ENCODE peak calls at places on chromosomes 2 and 18, in four cellular contexts. W is SJSA1, V is IMR-90, N is fibroblast of lung. P is an unnamed sample.

GRCh38 chr18:58438161-58438983 is 190.5 kb downstream of the ALPK2 start:
- DNase-seq in N (peak; percentile 34), W (peak; percentile 57), V (peak; percentile 41), P (no peak)

GRCh38 chr2:20626698-20627471 is 24.0 kb downstream of the HS1BP3 start:
- DNase-seq in N (no peak), W (no peak), V (no peak), P (peak; percentile 62)

GRCh38 chr18:50190926-50191325 is 4.0 kb downstream of the MYO5B start:
- DNase-seq in W (no peak), N (peak; percentile 6), V (no peak), P (no peak)

GRCh38 chr2:241198381-241199282 is 10.2 kb downstream of the ANO7 start:
- DNase-seq in N (no peak), V (no peak), W (no peak), P (peak; percentile 73)

GRCh38 chr2:197606180-197606579 is 69.2 kb downstream of the RFTN2 start:
- DNase-seq in V (no peak), N (no peak), W (no peak), P (no peak)

GRCh38 chr18:79952457-79952995 is 1.1 kb upstream of the SLC66A2 start:
- DNase-seq in W (no peak), N (no peak), V (no peak), P (no peak)

GRCh38 chr2:234003972-234004617 is 46.4 kb upstream of the SPP2 start:
- DNase-seq in W (peak; percentile 79), V (peak; percentile 95), N (peak; percentile 98), P (peak; percentile 76)

GRCh38 chr2:63663013-63663864 is 74.5 kb downstream of the MDH1 start:
- DNase-seq in W (no peak), N (peak; percentile 26), V (peak; percentile 28), P (no peak)

GRCh38 chr2:46481541-46482193 is 2.3 kb downstream of the TMEM247 start:
- DNase-seq in N (peak; percentile 90), W (no peak), V (peak; percentile 94), P (no peak)

GRCh38 chr2:238106698-238107524 is 6.8 kb downstream of the ESPNL start:
- DNase-seq in V (no peak), N (no peak), W (no peak), P (peak; percentile 49)

GRCh38 chr18:3256693-3257626 is 5.0 kb upstream of the MYL12B start:
- DNase-seq in N (peak; percentile 79), V (peak; percentile 91), W (peak; percentile 80), P (no peak)

DNA sequence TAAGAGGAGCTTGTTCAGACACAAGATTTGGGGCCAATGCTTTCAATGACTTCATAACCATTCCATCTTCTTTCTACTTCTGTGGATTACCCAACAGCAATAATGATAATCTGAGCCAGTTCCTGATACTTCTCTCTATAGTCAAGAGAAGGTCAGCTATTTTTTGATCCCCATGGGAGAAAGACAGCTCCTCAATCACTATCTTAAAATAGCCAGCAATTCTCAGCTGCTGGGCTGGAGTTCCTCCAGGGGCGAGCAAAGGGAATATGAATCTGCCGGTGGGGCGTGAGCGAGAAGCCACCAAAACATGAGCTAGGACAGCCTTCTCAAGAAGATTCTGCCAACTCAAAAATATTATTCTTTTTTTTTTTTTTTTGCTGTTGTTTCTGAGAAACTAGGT is at the start of gene TMEM182:
- DNase-seq in N (no peak), V (no peak), W (no peak), P (peak; percentile 48)
- H3K4me3 ChIP-seq in N (no peak within 1 kb of the TSS), V (no peak within 1 kb of the TSS), W (no peak within 1 kb of the TSS), P (no peak within 1 kb of the TSS)

DNA sequence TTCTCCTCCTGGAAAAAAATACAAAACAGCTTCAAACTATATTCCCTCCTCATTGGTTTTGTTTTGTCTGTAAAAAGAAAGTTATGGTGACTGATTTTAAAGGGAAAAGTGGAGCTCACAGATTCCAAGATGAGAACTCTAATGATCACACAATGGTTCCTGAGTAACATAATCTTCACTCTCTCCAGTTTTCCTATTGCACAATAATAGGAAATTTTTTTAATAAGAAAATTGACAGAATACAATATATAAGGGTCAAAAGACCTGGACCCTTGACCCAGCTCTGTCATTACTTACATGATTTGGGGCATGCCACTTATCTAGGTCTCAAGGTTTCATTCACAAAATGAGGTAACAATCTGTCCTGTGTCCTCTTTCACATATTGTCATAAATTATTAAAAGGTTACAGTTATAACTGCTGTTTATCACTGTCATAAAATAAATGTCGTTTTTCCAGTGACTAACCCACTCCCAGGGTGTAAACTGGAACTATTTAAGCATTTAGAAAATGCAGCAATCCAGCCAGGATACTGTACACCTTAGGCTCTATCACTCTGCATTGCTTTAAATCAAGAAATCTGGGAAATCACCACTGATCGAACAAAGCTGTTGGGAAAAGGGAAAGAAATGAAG is 4.1 kb downstream of the MGAT4A start:
- DNase-seq in V (no peak), W (no peak), N (no peak), P (no peak)
- H3K27ac ChIP-seq in V (no peak overlapping the region), W (no peak overlapping the region), N (no peak overlapping the region), P (no peak overlapping the region)

DNA sequence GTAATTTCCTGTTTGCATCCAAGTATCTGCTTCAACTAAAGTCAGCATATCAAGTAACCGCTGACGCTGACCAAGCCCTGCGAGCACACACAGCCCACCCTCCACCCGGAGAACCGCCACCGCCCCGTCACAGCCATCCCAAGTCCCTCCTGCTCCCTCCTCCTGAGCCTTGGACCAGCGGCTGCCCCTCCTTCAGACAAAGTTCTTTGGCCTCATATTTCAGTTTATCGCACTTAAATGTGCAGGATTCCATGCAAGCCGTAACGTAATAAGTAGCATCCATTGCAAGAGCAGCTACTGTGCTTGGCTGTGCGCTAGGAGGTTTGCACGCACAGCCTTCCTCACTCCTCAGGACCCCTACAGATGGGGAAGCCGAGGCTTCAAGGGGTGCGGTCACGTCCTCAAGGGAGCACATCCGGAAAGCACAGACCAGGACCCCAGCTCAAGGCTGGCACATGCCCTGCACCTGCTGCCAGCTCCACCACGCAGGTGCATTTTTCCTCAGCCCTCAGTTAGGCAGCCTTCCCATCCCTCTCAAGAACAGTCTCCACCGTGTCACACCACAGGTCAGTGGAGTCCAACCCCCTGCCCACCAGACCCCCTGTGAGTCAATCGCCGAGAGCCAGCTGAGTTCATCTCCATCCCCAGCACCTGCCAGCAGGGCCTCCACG is 17.1 kb downstream of the PXDN start:
- DNase-seq in N (no peak), W (no peak), V (peak; percentile 83), P (peak; percentile 70)
- H3K4me1 ChIP-seq in N (peaks cover 40% of the 10 kb centered on the region), W (peaks cover 71% of the 10 kb centered on the region), V (peaks cover 37% of the 10 kb centered on the region), P (peaks cover 6% of the 10 kb centered on the region)

GRCh38 chr2:27041708-27042107 is 8.9 kb downstream of the TMEM214 start:
- DNase-seq in N (peak; percentile 50), V (no peak), W (peak; percentile 89), P (no peak)
- H3K4me3 ChIP-seq in N (no peak overlapping the region), V (no peak overlapping the region), W (no peak overlapping the region), P (no peak overlapping the region)

GRCh38 chr2:229339613-229340012 is 68.5 kb upstream of the PID1 start:
- DNase-seq in W (no peak), N (peak; percentile 41), V (no peak), P (no peak)
- H3K27ac ChIP-seq in W (no peak overlapping the region), N (peak overlapping the region; percentile 39), V (no peak overlapping the region), P (no peak overlapping the region)

GRCh38 chr18:48841381-48842258 is 109.1 kb downstream of the SMAD7 start:
- DNase-seq in V (peak; percentile 57), N (no peak), W (no peak), P (peak; percentile 88)
- H3K4me1 ChIP-seq in V (peaks cover 26% of the 10 kb centered on the region), N (peaks cover 9% of the 10 kb centered on the region), W (peaks cover 61% of the 10 kb centered on the region), P (no peaks in the 10 kb centered on the region)

DNA sequence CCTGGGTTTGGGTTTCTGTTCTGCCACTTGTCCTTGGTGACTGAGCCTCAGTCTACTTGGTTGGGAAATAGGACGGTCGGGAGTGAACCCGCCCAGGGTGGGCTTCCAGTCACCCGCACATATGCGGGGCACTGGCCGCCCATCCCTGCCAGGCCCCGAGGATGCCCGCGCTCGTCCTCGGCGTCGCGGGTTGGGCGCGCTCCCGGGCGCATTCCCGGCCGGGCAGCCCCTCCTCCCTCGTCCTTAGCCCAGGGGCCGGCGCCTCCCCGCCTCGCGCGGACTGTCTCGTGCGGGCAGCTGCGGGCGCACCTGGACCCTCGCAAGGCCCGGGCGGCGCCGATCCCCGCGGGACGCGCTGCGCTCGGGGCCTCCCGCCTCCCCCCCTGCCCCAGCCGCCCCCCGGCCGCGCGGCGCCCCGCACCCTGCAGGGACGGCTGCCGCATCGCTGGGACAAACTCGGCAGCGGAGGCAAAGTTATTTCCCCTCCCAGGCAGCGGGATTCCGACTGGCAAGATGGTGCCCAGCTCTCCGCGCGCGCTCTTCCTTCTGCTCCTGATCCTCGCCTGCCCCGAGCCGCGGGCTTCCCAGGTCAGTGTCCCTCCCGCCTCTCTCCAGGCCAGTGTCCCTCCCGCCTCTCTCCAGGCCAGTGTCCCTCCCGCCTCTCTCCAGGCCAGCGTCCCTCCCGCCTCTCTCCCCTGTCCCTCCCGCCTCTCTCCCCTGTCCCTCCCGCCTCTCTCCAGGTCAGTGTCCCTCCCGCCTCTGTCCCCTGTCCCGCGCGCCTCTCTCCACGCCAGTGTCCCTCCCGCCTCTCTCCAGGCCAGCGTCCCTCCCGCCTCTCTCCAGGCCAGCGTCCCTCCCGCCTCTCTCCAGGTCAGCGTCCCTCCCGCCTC is at the start of gene FBLN7:
- DNase-seq in V (no peak), W (no peak), N (peak; percentile 11), P (no peak)
- H3K4me3 ChIP-seq in V (peak within 1 kb of the TSS; percentile 61), W (peak within 1 kb of the TSS; percentile 38), N (peak within 1 kb of the TSS; percentile 51), P (peak within 1 kb of the TSS; percentile 88)